ENCODE peak calls at places on chromosomes 4 and X, in eight cellular contexts. One of them, this sample, is unnamed.

GRCh38 chrX:109974906-109975655 is 27.8 kb upstream of the TMEM164 start:
- DNase-seq in AG10803: no peak
- DNase-seq in GM12865: no peak
- DNase-seq in CD8-positive, alpha-beta T cell: no peak
- DNase-seq in tibial nerve: no peak
- DNase-seq in tibial artery: no peak
- DNase-seq in neural progenitor cell: no peak
- DNase-seq in BE2C: no peak
- DNase-seq in this sample: peak

GRCh38 chr4:100240008-100240407 is 49.7 kb upstream of the DDIT4L start:
- DNase-seq in tibial nerve: peak
- DNase-seq in BE2C: no peak
- DNase-seq in GM12865: no peak
- DNase-seq in AG10803: peak
- DNase-seq in CD8-positive, alpha-beta T cell: no peak
- DNase-seq in tibial artery: no peak
- DNase-seq in neural progenitor cell: no peak
- DNase-seq in this sample: peak

GRCh38 chrX:22559506-22559905 is 286.8 kb downstream of the CBLL2 start:
- DNase-seq in neural progenitor cell: no peak
- DNase-seq in tibial nerve: no peak
- DNase-seq in tibial artery: no peak
- DNase-seq in BE2C: no peak
- DNase-seq in GM12865: no peak
- DNase-seq in AG10803: no peak
- DNase-seq in CD8-positive, alpha-beta T cell: no peak
- DNase-seq in this sample: peak

GRCh38 chr4:57078685-57079521 is 31.3 kb downstream of the IGFBP7 start:
- DNase-seq in GM12865: no peak
- DNase-seq in AG10803: no peak
- DNase-seq in CD8-positive, alpha-beta T cell: no peak
- DNase-seq in tibial artery: no peak
- DNase-seq in tibial nerve: no peak
- DNase-seq in neural progenitor cell: peak
- DNase-seq in BE2C: no peak
- DNase-seq in this sample: no peak

GRCh38 chr4:8117278-8117682 is 41.3 kb downstream of the ABLIM2 start:
- DNase-seq in CD8-positive, alpha-beta T cell: peak
- DNase-seq in AG10803: peak
- DNase-seq in tibial nerve: peak
- DNase-seq in BE2C: peak
- DNase-seq in tibial artery: no peak
- DNase-seq in neural progenitor cell: peak
- DNase-seq in GM12865: peak
- DNase-seq in this sample: peak

GRCh38 chr4:47451657-47452056 is 11.8 kb downstream of the COMMD8 start:
- DNase-seq in tibial nerve: no peak
- DNase-seq in GM12865: no peak
- DNase-seq in BE2C: no peak
- DNase-seq in tibial artery: no peak
- DNase-seq in AG10803: peak
- DNase-seq in neural progenitor cell: no peak
- DNase-seq in CD8-positive, alpha-beta T cell: no peak
- DNase-seq in this sample: peak

GRCh38 chrX:40085714-40086113 is 12.0 kb downstream of the BCOR start:
- DNase-seq in AG10803: no peak
- DNase-seq in GM12865: no peak
- DNase-seq in CD8-positive, alpha-beta T cell: no peak
- DNase-seq in BE2C: no peak
- DNase-seq in tibial nerve: no peak
- DNase-seq in tibial artery: no peak
- DNase-seq in neural progenitor cell: no peak
- DNase-seq in this sample: no peak

GRCh38 chrX:24148535-24149345 is 789 bp upstream of the ZFX start:
- DNase-seq in CD8-positive, alpha-beta T cell: peak
- DNase-seq in AG10803: peak
- DNase-seq in tibial nerve: no peak
- DNase-seq in neural progenitor cell: no peak
- DNase-seq in BE2C: no peak
- DNase-seq in GM12865: no peak
- DNase-seq in tibial artery: no peak
- DNase-seq in this sample: peak

GRCh38 chr4:47312170-47312569 is 151.3 kb downstream of the COMMD8 start:
- DNase-seq in BE2C: no peak
- DNase-seq in tibial artery: no peak
- DNase-seq in CD8-positive, alpha-beta T cell: no peak
- DNase-seq in neural progenitor cell: no peak
- DNase-seq in tibial nerve: no peak
- DNase-seq in AG10803: no peak
- DNase-seq in GM12865: no peak
- DNase-seq in this sample: no peak

GRCh38 chr4:39855909-39856512 is 121.7 kb downstream of the PDS5A start:
- DNase-seq in tibial artery: no peak
- DNase-seq in GM12865: no peak
- DNase-seq in tibial nerve: no peak
- DNase-seq in BE2C: no peak
- DNase-seq in neural progenitor cell: no peak
- DNase-seq in AG10803: peak
- DNase-seq in CD8-positive, alpha-beta T cell: no peak
- DNase-seq in this sample: peak

GRCh38 chr4:151524610-151525009 is 115.6 kb downstream of the FHIP1A start:
- DNase-seq in tibial nerve: no peak
- DNase-seq in neural progenitor cell: no peak
- DNase-seq in CD8-positive, alpha-beta T cell: no peak
- DNase-seq in BE2C: no peak
- DNase-seq in GM12865: no peak
- DNase-seq in AG10803: no peak
- DNase-seq in tibial artery: no peak
- DNase-seq in this sample: no peak

GRCh38 chr4:95835672-95836071 is 4.2 kb upstream of the PDHA2 start:
- DNase-seq in AG10803: no peak
- DNase-seq in CD8-positive, alpha-beta T cell: no peak
- DNase-seq in BE2C: peak
- DNase-seq in neural progenitor cell: peak
- DNase-seq in tibial nerve: no peak
- DNase-seq in tibial artery: no peak
- DNase-seq in GM12865: peak
- DNase-seq in this sample: no peak
- TF ChIP-seq CTCF in AG10803: no peak
- TF ChIP-seq CTCF in CD8-positive, alpha-beta T cell: no peak
- TF ChIP-seq CTCF in BE2C: peak
- TF ChIP-seq CTCF in neural progenitor cell: peak
- TF ChIP-seq CTCF in tibial nerve: no peak
- TF ChIP-seq CTCF in tibial artery: no peak
- TF ChIP-seq CTCF in GM12865: peak
- TF ChIP-seq CTCF in this sample: no peak

GRCh38 chr4:154566639-154567204 is 3.9 kb downstream of the FGB start:
- DNase-seq in neural progenitor cell: no peak
- DNase-seq in tibial artery: no peak
- DNase-seq in GM12865: no peak
- DNase-seq in CD8-positive, alpha-beta T cell: no peak
- DNase-seq in AG10803: no peak
- DNase-seq in tibial nerve: no peak
- DNase-seq in BE2C: no peak
- DNase-seq in this sample: no peak
- H3K4me3 ChIP-seq in neural progenitor cell: no peak
- H3K4me3 ChIP-seq in tibial artery: no peak
- H3K4me3 ChIP-seq in GM12865: no peak
- H3K4me3 ChIP-seq in CD8-positive, alpha-beta T cell: no peak
- H3K4me3 ChIP-seq in AG10803: no peak
- H3K4me3 ChIP-seq in tibial nerve: no peak
- H3K4me3 ChIP-seq in BE2C: no peak
- H3K4me3 ChIP-seq in this sample: no peak

DNA sequence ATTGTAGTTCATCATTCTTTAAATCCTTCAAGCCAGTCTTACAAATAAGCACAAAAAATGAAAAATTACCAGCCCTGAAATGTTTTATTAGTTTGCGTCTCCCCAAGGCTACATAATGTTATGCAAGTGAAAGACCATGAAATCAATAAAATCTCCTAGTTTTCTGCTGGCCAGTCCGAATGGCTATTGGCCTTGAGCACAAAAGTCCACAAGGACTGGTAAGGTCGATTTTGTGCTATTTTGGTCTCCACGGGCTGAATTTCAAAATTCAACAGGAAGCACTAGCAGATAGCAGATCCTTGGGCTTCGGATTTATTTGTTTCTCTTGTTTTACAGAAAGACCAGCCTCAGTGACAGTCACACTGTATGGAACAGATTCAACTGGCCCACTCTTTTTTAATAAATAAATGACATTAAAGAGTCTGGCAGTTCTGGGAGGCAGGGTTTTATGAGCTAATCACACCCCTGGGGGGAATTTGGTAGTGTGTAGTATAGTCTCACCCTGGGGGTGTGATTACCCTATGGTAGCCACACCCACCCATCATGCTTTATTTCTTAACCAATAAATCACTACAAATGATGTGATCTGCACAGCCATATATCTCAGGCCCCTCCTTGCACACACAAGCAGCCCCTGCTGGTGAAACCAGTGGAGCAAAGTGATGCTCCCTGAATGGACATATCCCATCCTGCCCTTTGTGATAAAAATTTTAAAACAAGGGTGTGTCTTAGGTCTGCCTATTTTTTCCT is 51.1 kb upstream of the TMEM33 start:
- DNase-seq in GM12865: no peak
- DNase-seq in CD8-positive, alpha-beta T cell: no peak
- DNase-seq in BE2C: peak
- DNase-seq in AG10803: no peak
- DNase-seq in tibial nerve: no peak
- DNase-seq in tibial artery: no peak
- DNase-seq in neural progenitor cell: no peak
- DNase-seq in this sample: no peak
- TF ChIP-seq CTCF in GM12865: no peak
- TF ChIP-seq CTCF in CD8-positive, alpha-beta T cell: no peak
- TF ChIP-seq CTCF in BE2C: peak
- TF ChIP-seq CTCF in AG10803: no peak
- TF ChIP-seq CTCF in tibial nerve: no peak
- TF ChIP-seq CTCF in tibial artery: no peak
- TF ChIP-seq CTCF in neural progenitor cell: peak
- TF ChIP-seq CTCF in this sample: no peak

DNA sequence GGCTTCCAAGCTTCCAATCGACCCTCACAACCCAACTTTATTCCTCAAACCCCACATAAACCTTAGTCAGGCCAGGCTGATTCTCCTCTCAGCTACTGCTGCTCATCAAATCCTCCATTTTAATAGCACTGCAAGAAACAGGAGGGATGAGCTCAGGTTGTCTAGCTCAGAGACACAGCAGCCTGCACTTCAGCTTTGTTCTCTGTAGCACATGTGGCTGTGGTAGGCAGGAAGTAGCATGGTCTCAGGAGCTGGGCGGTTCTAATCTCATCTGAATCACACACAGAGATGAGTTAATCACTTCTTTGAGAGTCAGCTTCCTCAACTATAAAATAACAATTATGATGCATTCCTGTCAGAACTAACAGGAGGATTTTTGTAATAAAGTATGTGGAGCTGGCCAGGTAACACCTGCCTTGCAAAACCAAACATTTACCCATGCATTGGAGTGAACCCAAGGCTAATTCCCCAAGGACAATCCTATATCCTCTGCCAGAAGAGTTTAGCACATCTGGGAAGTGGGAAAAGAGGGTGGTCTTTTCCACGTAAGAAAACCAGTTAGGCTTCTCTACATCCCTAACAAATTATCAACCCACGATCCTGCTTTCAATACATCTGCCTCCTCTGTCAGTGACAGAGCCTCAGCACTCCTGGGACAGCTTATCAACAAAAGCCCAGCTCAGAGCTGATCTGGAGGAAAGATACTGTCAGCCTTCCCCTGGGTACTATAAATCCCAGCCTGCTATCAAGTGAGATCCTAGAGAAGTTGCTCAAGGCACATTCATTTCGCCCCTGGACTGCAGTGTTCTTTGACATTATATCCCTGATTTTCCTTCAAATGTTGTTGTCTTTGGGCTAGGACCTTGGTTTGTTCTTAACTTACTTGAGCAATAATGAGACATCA is 32.8 kb downstream of the ELOVL6 start:
- DNase-seq in neural progenitor cell: peak
- DNase-seq in AG10803: peak
- DNase-seq in tibial nerve: no peak
- DNase-seq in GM12865: peak
- DNase-seq in tibial artery: no peak
- DNase-seq in CD8-positive, alpha-beta T cell: peak
- DNase-seq in BE2C: peak
- DNase-seq in this sample: peak
- H3K4me3 ChIP-seq in neural progenitor cell: no peak
- H3K4me3 ChIP-seq in AG10803: no peak
- H3K4me3 ChIP-seq in tibial nerve: no peak
- H3K4me3 ChIP-seq in GM12865: no peak
- H3K4me3 ChIP-seq in tibial artery: no peak
- H3K4me3 ChIP-seq in CD8-positive, alpha-beta T cell: peak
- H3K4me3 ChIP-seq in BE2C: no peak
- H3K4me3 ChIP-seq in this sample: no peak

This sample was measured in fibroblast of mammary gland.